ENCODE peak calls at places on chromosomes 5 and 9, in four cellular contexts. One of them, this sample, is unnamed.

GRCh38 chr9:69009708-69010107 is 4.2 kb downstream of the PRKACG start:
- DNase-seq in T-helper 2 cell treated with Interferon-gamma antibody and Interleukin-4, amounts not matched to agents 5 μg/mL and 100 μg/mL, for 36 hours: no peak
- DNase-seq in GM13977: no peak
- DNase-seq in right cardiac atrium: no peak
- DNase-seq in this sample: no peak

GRCh38 chr5:130282044-130282443 is 377.8 kb downstream of the CHSY3 start:
- DNase-seq in right cardiac atrium: peak
- DNase-seq in T-helper 2 cell treated with Interferon-gamma antibody and Interleukin-4, amounts not matched to agents 5 μg/mL and 100 μg/mL, for 36 hours: no peak
- DNase-seq in GM13977: no peak
- DNase-seq in this sample: peak

GRCh38 chr5:152113401-152113800 is 188.8 kb upstream of the GLRA1 start:
- DNase-seq in GM13977: peak
- DNase-seq in T-helper 2 cell treated with Interferon-gamma antibody and Interleukin-4, amounts not matched to agents 5 μg/mL and 100 μg/mL, for 36 hours: peak
- DNase-seq in right cardiac atrium: no peak
- DNase-seq in this sample: no peak

GRCh38 chr5:64003966-64004365 is 41.7 kb upstream of the HTR1A start:
- DNase-seq in GM13977: no peak
- DNase-seq in T-helper 2 cell treated with Interferon-gamma antibody and Interleukin-4, amounts not matched to agents 5 μg/mL and 100 μg/mL, for 36 hours: no peak
- DNase-seq in right cardiac atrium: no peak
- DNase-seq in this sample: no peak

GRCh38 chr5:157471709-157472108 is 11.7 kb downstream of the NIPAL4 start:
- DNase-seq in GM13977: peak
- DNase-seq in T-helper 2 cell treated with Interferon-gamma antibody and Interleukin-4, amounts not matched to agents 5 μg/mL and 100 μg/mL, for 36 hours: no peak
- DNase-seq in right cardiac atrium: no peak
- DNase-seq in this sample: no peak

GRCh38 chr5:75361310-75361709 is 24.3 kb downstream of the HMGCR start:
- DNase-seq in right cardiac atrium: no peak
- DNase-seq in T-helper 2 cell treated with Interferon-gamma antibody and Interleukin-4, amounts not matched to agents 5 μg/mL and 100 μg/mL, for 36 hours: no peak
- DNase-seq in GM13977: no peak
- DNase-seq in this sample: peak

GRCh38 chr5:65050826-65051498 is 282.2 kb downstream of the CWC27 start:
- DNase-seq in right cardiac atrium: no peak
- DNase-seq in T-helper 2 cell treated with Interferon-gamma antibody and Interleukin-4, amounts not matched to agents 5 μg/mL and 100 μg/mL, for 36 hours: no peak
- DNase-seq in GM13977: no peak
- DNase-seq in this sample: no peak

GRCh38 chr9:129027224-129027684 is 877 bp downstream of the SH3GLB2 start:
- DNase-seq in right cardiac atrium: no peak
- DNase-seq in GM13977: no peak
- DNase-seq in T-helper 2 cell treated with Interferon-gamma antibody and Interleukin-4, amounts not matched to agents 5 μg/mL and 100 μg/mL, for 36 hours: no peak
- DNase-seq in this sample: no peak

GRCh38 chr5:174571662-174572397 is 152.6 kb upstream of the MSX2 start:
- DNase-seq in T-helper 2 cell treated with Interferon-gamma antibody and Interleukin-4, amounts not matched to agents 5 μg/mL and 100 μg/mL, for 36 hours: no peak
- DNase-seq in right cardiac atrium: peak
- DNase-seq in GM13977: no peak
- DNase-seq in this sample: peak

GRCh38 chr9:126146254-126147145 is 180.1 kb upstream of the MVB12B start:
- DNase-seq in T-helper 2 cell treated with Interferon-gamma antibody and Interleukin-4, amounts not matched to agents 5 μg/mL and 100 μg/mL, for 36 hours: no peak
- DNase-seq in GM13977: peak
- DNase-seq in right cardiac atrium: no peak
- DNase-seq in this sample: no peak

GRCh38 chr5:16914584-16914983 is 21.5 kb downstream of the MYO10 start:
- DNase-seq in GM13977: no peak
- DNase-seq in right cardiac atrium: no peak
- DNase-seq in T-helper 2 cell treated with Interferon-gamma antibody and Interleukin-4, amounts not matched to agents 5 μg/mL and 100 μg/mL, for 36 hours: no peak
- DNase-seq in this sample: peak

GRCh38 chr5:109580225-109580624 is 109.5 kb upstream of the MAN2A1 start:
- DNase-seq in T-helper 2 cell treated with Interferon-gamma antibody and Interleukin-4, amounts not matched to agents 5 μg/mL and 100 μg/mL, for 36 hours: no peak
- DNase-seq in GM13977: no peak
- DNase-seq in right cardiac atrium: no peak
- DNase-seq in this sample: no peak

GRCh38 chr5:168737066-168737465 is 157.9 kb upstream of the PANK3 start:
- DNase-seq in right cardiac atrium: no peak
- DNase-seq in GM13977: no peak
- DNase-seq in T-helper 2 cell treated with Interferon-gamma antibody and Interleukin-4, amounts not matched to agents 5 μg/mL and 100 μg/mL, for 36 hours: no peak
- DNase-seq in this sample: no peak

GRCh38 chr5:135729582-135729879 is 104.9 kb upstream of the SLC25A48 start:
- DNase-seq in right cardiac atrium: no peak
- DNase-seq in T-helper 2 cell treated with Interferon-gamma antibody and Interleukin-4, amounts not matched to agents 5 μg/mL and 100 μg/mL, for 36 hours: no peak
- DNase-seq in GM13977: no peak
- DNase-seq in this sample: no peak

GRCh38 chr5:1643651-1644392 is 120.1 kb upstream of the LPCAT1 start:
- DNase-seq in right cardiac atrium: no peak
- DNase-seq in T-helper 2 cell treated with Interferon-gamma antibody and Interleukin-4, amounts not matched to agents 5 μg/mL and 100 μg/mL, for 36 hours: no peak
- DNase-seq in GM13977: no peak
- DNase-seq in this sample: no peak

GRCh38 chr9:81776390-81776789 is 87.0 kb upstream of the TLE1 start:
- DNase-seq in right cardiac atrium: no peak
- DNase-seq in GM13977: no peak
- DNase-seq in T-helper 2 cell treated with Interferon-gamma antibody and Interleukin-4, amounts not matched to agents 5 μg/mL and 100 μg/mL, for 36 hours: no peak
- DNase-seq in this sample: no peak

GRCh38 chr5:89313044-89313443 is 430.1 kb upstream of the MEF2C start:
- DNase-seq in right cardiac atrium: no peak
- DNase-seq in GM13977: no peak
- DNase-seq in T-helper 2 cell treated with Interferon-gamma antibody and Interleukin-4, amounts not matched to agents 5 μg/mL and 100 μg/mL, for 36 hours: no peak
- DNase-seq in this sample: no peak

GRCh38 chr9:93562157-93562556 is 14.2 kb upstream of the PHF2 start:
- DNase-seq in GM13977: no peak
- DNase-seq in T-helper 2 cell treated with Interferon-gamma antibody and Interleukin-4, amounts not matched to agents 5 μg/mL and 100 μg/mL, for 36 hours: no peak
- DNase-seq in right cardiac atrium: no peak
- DNase-seq in this sample: no peak

GRCh38 chr5:159242153-159242552 is 20.9 kb upstream of the UBLCP1 start:
- DNase-seq in right cardiac atrium: no peak
- DNase-seq in T-helper 2 cell treated with Interferon-gamma antibody and Interleukin-4, amounts not matched to agents 5 μg/mL and 100 μg/mL, for 36 hours: no peak
- DNase-seq in GM13977: no peak
- DNase-seq in this sample: no peak

GRCh38 chr5:107455111-107455544 is 215.6 kb downstream of the EFNA5 start:
- DNase-seq in GM13977: no peak
- DNase-seq in right cardiac atrium: no peak
- DNase-seq in T-helper 2 cell treated with Interferon-gamma antibody and Interleukin-4, amounts not matched to agents 5 μg/mL and 100 μg/mL, for 36 hours: no peak
- DNase-seq in this sample: no peak

GRCh38 chr5:134114886-134115805 is 665 bp downstream of the TCF7 start:
- DNase-seq in GM13977: peak
- DNase-seq in right cardiac atrium: no peak
- DNase-seq in T-helper 2 cell treated with Interferon-gamma antibody and Interleukin-4, amounts not matched to agents 5 μg/mL and 100 μg/mL, for 36 hours: peak
- DNase-seq in this sample: peak

GRCh38 chr5:59279979-59280378 is 613.5 kb downstream of the PDE4D start:
- DNase-seq in right cardiac atrium: no peak
- DNase-seq in T-helper 2 cell treated with Interferon-gamma antibody and Interleukin-4, amounts not matched to agents 5 μg/mL and 100 μg/mL, for 36 hours: no peak
- DNase-seq in GM13977: no peak
- DNase-seq in this sample: no peak

GRCh38 chr9:110691002-110691549 is 22.5 kb downstream of the MUSK start:
- DNase-seq in T-helper 2 cell treated with Interferon-gamma antibody and Interleukin-4, amounts not matched to agents 5 μg/mL and 100 μg/mL, for 36 hours: peak
- DNase-seq in GM13977: no peak
- DNase-seq in right cardiac atrium: no peak
- DNase-seq in this sample: no peak

GRCh38 chr5:179115307-179115706 is 55.1 kb downstream of the ZNF354C start:
- DNase-seq in T-helper 2 cell treated with Interferon-gamma antibody and Interleukin-4, amounts not matched to agents 5 μg/mL and 100 μg/mL, for 36 hours: no peak
- DNase-seq in GM13977: no peak
- DNase-seq in right cardiac atrium: no peak
- DNase-seq in this sample: no peak

GRCh38 chr9:120942186-120943001 is 15.8 kb upstream of the TRAF1 start:
- DNase-seq in T-helper 2 cell treated with Interferon-gamma antibody and Interleukin-4, amounts not matched to agents 5 μg/mL and 100 μg/mL, for 36 hours: no peak
- DNase-seq in right cardiac atrium: no peak
- DNase-seq in GM13977: no peak
- DNase-seq in this sample: no peak

GRCh38 chr9:133387680-133388079 is 11.5 kb downstream of the STKLD1 start:
- DNase-seq in T-helper 2 cell treated with Interferon-gamma antibody and Interleukin-4, amounts not matched to agents 5 μg/mL and 100 μg/mL, for 36 hours: no peak
- DNase-seq in right cardiac atrium: no peak
- DNase-seq in GM13977: no peak
- DNase-seq in this sample: no peak

GRCh38 chr5:94181940-94182339 is 436.5 kb downstream of the KIAA0825 start:
- DNase-seq in GM13977: no peak
- DNase-seq in right cardiac atrium: no peak
- DNase-seq in T-helper 2 cell treated with Interferon-gamma antibody and Interleukin-4, amounts not matched to agents 5 μg/mL and 100 μg/mL, for 36 hours: no peak
- DNase-seq in this sample: no peak

GRCh38 chr9:18795947-18796705 is 236.9 kb downstream of the SAXO1 start:
- DNase-seq in GM13977: no peak
- DNase-seq in right cardiac atrium: no peak
- DNase-seq in T-helper 2 cell treated with Interferon-gamma antibody and Interleukin-4, amounts not matched to agents 5 μg/mL and 100 μg/mL, for 36 hours: no peak
- DNase-seq in this sample: no peak

GRCh38 chr5:123776761-123777160 is 264.8 kb downstream of the CSNK1G3 start:
- DNase-seq in right cardiac atrium: no peak
- DNase-seq in T-helper 2 cell treated with Interferon-gamma antibody and Interleukin-4, amounts not matched to agents 5 μg/mL and 100 μg/mL, for 36 hours: no peak
- DNase-seq in GM13977: no peak
- DNase-seq in this sample: no peak

GRCh38 chr5:44888435-44888834 is 79.7 kb downstream of the MRPS30 start:
- DNase-seq in GM13977: no peak
- DNase-seq in T-helper 2 cell treated with Interferon-gamma antibody and Interleukin-4, amounts not matched to agents 5 μg/mL and 100 μg/mL, for 36 hours: no peak
- DNase-seq in right cardiac atrium: no peak
- DNase-seq in this sample: no peak

GRCh38 chr5:169416583-169417196 is 115.8 kb upstream of the SLIT3 start:
- DNase-seq in T-helper 2 cell treated with Interferon-gamma antibody and Interleukin-4, amounts not matched to agents 5 μg/mL and 100 μg/mL, for 36 hours: no peak
- DNase-seq in GM13977: peak
- DNase-seq in right cardiac atrium: peak
- DNase-seq in this sample: peak

GRCh38 chr5:98993512-98993911 is 64.7 kb upstream of the CHD1 start:
- DNase-seq in right cardiac atrium: no peak
- DNase-seq in GM13977: no peak
- DNase-seq in T-helper 2 cell treated with Interferon-gamma antibody and Interleukin-4, amounts not matched to agents 5 μg/mL and 100 μg/mL, for 36 hours: no peak
- DNase-seq in this sample: no peak

GRCh38 chr5:171531638-171532037 is 112.2 kb downstream of the FGF18 start:
- DNase-seq in T-helper 2 cell treated with Interferon-gamma antibody and Interleukin-4, amounts not matched to agents 5 μg/mL and 100 μg/mL, for 36 hours: no peak
- DNase-seq in GM13977: no peak
- DNase-seq in right cardiac atrium: no peak
- DNase-seq in this sample: no peak

GRCh38 chr9:132440769-132441168 is 30.8 kb downstream of the CFAP77 start:
- DNase-seq in T-helper 2 cell treated with Interferon-gamma antibody and Interleukin-4, amounts not matched to agents 5 μg/mL and 100 μg/mL, for 36 hours: no peak
- DNase-seq in right cardiac atrium: no peak
- DNase-seq in GM13977: no peak
- DNase-seq in this sample: no peak

GRCh38 chr5:127536687-127537086 is 19.2 kb downstream of the PRRC1 start:
- DNase-seq in T-helper 2 cell treated with Interferon-gamma antibody and Interleukin-4, amounts not matched to agents 5 μg/mL and 100 μg/mL, for 36 hours: no peak
- DNase-seq in GM13977: no peak
- DNase-seq in right cardiac atrium: no peak
- DNase-seq in this sample: no peak

GRCh38 chr5:10656176-10656830 is 92.4 kb downstream of the ANKRD33B start:
- DNase-seq in T-helper 2 cell treated with Interferon-gamma antibody and Interleukin-4, amounts not matched to agents 5 μg/mL and 100 μg/mL, for 36 hours: no peak
- DNase-seq in right cardiac atrium: no peak
- DNase-seq in GM13977: no peak
- DNase-seq in this sample: no peak

GRCh38 chr9:124078641-124079040 is 67.1 kb downstream of the LHX2 start:
- DNase-seq in GM13977: no peak
- DNase-seq in T-helper 2 cell treated with Interferon-gamma antibody and Interleukin-4, amounts not matched to agents 5 μg/mL and 100 μg/mL, for 36 hours: no peak
- DNase-seq in right cardiac atrium: no peak
- DNase-seq in this sample: no peak

GRCh38 chr9:24497671-24498070 is 48.0 kb downstream of the IZUMO3 start:
- DNase-seq in T-helper 2 cell treated with Interferon-gamma antibody and Interleukin-4, amounts not matched to agents 5 μg/mL and 100 μg/mL, for 36 hours: no peak
- DNase-seq in GM13977: no peak
- DNase-seq in right cardiac atrium: no peak
- DNase-seq in this sample: no peak

GRCh38 chr5:72598461-72599433 is 91.5 kb upstream of the ZNF366 start:
- DNase-seq in T-helper 2 cell treated with Interferon-gamma antibody and Interleukin-4, amounts not matched to agents 5 μg/mL and 100 μg/mL, for 36 hours: no peak
- DNase-seq in right cardiac atrium: no peak
- DNase-seq in GM13977: no peak
- DNase-seq in this sample: no peak